ENCODE peak calls at places on chromosomes 12 and 14, in five cellular contexts. One of them, this sample, is unnamed.

GRCh38 chr12:7832059-7832696 is 40.5 kb downstream of the SLC2A14 start:
- DNase-seq in HepG2: peak; percentile 62
- DNase-seq in K562: peak; percentile 37
- DNase-seq in GM12878: no peak
- DNase-seq in HCT116: peak; percentile 32
- DNase-seq in this sample: no peak

GRCh38 chr14:28142400-28143015 is 624.1 kb upstream of the FOXG1 start:
- DNase-seq in HepG2: no peak
- DNase-seq in K562: no peak
- DNase-seq in GM12878: no peak
- DNase-seq in HCT116: no peak
- DNase-seq in this sample: no peak

GRCh38 chr14:65101631-65102440 is 481 bp downstream of the MAX start:
- DNase-seq in HepG2: no peak
- DNase-seq in K562: no peak
- DNase-seq in GM12878: no peak
- DNase-seq in HCT116: no peak
- DNase-seq in this sample: no peak

GRCh38 chr12:31659087-31659942 is at the start of gene ETFBKMT:
- DNase-seq in HepG2: peak; percentile 90
- DNase-seq in K562: peak; percentile 90
- DNase-seq in GM12878: peak; percentile 90
- DNase-seq in HCT116: peak; percentile 93
- DNase-seq in this sample: peak; percentile 73

GRCh38 chr12:25713264-25713663 is 160.2 kb upstream of the LMNTD1 start:
- DNase-seq in HepG2: no peak
- DNase-seq in K562: no peak
- DNase-seq in GM12878: peak; percentile 71
- DNase-seq in HCT116: no peak
- DNase-seq in this sample: no peak

GRCh38 chr14:54593860-54594259 is 26.9 kb downstream of the SAMD4A start:
- DNase-seq in HepG2: no peak
- DNase-seq in K562: no peak
- DNase-seq in GM12878: no peak
- DNase-seq in HCT116: no peak
- DNase-seq in this sample: no peak

GRCh38 chr14:99514552-99515300 is 33.5 kb downstream of the CCNK start:
- DNase-seq in HepG2: no peak
- DNase-seq in K562: no peak
- DNase-seq in GM12878: no peak
- DNase-seq in HCT116: no peak
- DNase-seq in this sample: no peak

GRCh38 chr12:21795648-21796328 is 21.3 kb upstream of the KCNJ8 start:
- DNase-seq in HepG2: no peak
- DNase-seq in K562: no peak
- DNase-seq in GM12878: no peak
- DNase-seq in HCT116: no peak
- DNase-seq in this sample: no peak

GRCh38 chr14:32762886-32763285 is 175.8 kb upstream of the NPAS3 start:
- DNase-seq in HepG2: no peak
- DNase-seq in K562: no peak
- DNase-seq in GM12878: no peak
- DNase-seq in HCT116: no peak
- DNase-seq in this sample: no peak

GRCh38 chr14:100158566-100159106 is 809 bp downstream of the DEGS2 start:
- DNase-seq in HepG2: no peak
- DNase-seq in K562: no peak
- DNase-seq in GM12878: no peak
- DNase-seq in HCT116: no peak
- DNase-seq in this sample: no peak

GRCh38 chr14:67485501-67486095 is 2.9 kb downstream of the TMEM229B start:
- DNase-seq in HepG2: no peak
- DNase-seq in K562: no peak
- DNase-seq in GM12878: no peak
- DNase-seq in HCT116: no peak
- DNase-seq in this sample: no peak

DNA sequence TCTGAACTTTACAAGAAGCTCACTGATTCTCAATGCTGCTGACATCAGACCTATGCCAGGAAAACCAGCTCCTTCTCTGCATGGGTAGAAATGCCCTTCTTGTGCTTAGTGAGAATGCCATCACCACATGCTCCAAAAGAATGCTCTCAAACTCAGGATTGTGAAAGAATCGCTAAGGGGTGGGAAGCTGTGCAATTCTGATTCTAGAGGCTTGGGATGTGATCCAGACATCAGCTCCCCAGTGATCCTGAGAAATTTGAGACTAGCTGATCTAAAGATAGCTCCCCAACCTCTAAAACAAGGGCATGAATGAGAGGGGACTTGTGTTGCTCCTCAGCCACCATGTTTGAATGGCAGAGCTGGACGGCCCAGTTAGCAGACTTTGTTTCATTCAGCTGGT is 113.1 kb downstream of the DPF3 start:
- DNase-seq in HepG2: no peak
- DNase-seq in K562: no peak
- DNase-seq in GM12878: no peak
- DNase-seq in HCT116: no peak
- DNase-seq in this sample: peak; percentile 19
- TF ChIP-seq SRF in HepG2: no peak
- TF ChIP-seq SRF in K562: no peak
- TF ChIP-seq SRF in GM12878: no peak
- TF ChIP-seq SRF in HCT116: no peak
- TF ChIP-seq SRF in this sample: no peak

GRCh38 chr14:36905272-36906046 is 243.8 kb downstream of the PAX9 start:
- DNase-seq in HepG2: no peak
- DNase-seq in K562: no peak
- DNase-seq in GM12878: no peak
- DNase-seq in HCT116: no peak
- DNase-seq in this sample: no peak

DNA sequence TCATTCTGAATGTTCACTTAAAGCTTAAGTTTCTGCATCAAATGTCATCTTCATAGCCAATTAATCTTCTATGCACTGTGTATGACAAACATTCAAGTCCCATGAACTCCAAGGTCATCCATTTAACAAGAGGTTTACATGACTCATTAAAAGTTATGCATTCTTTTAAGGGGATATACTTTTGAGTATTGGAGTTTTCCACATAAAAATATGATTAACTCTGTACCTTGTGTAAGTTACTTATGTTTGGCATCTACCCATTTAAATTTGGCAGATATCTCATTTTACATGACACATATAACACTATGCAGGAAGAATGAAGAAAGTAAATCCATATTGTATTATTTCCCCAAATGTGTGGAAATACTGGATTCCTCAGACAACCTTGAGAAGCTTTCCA is 240.2 kb downstream of the PAX9 start:
- DNase-seq in HepG2: no peak
- DNase-seq in K562: no peak
- DNase-seq in GM12878: no peak
- DNase-seq in HCT116: no peak
- DNase-seq in this sample: no peak
- TF ChIP-seq SRF in HepG2: no peak
- TF ChIP-seq SRF in K562: no peak
- TF ChIP-seq SRF in GM12878: no peak
- TF ChIP-seq SRF in HCT116: no peak
- TF ChIP-seq SRF in this sample: no peak

GRCh38 chr12:115303751-115304309 is 619.9 kb upstream of the TBX3 start:
- DNase-seq in HepG2: no peak
- DNase-seq in K562: no peak
- DNase-seq in GM12878: no peak
- DNase-seq in HCT116: no peak
- DNase-seq in this sample: no peak
- TF ChIP-seq SRF in HepG2: no peak
- TF ChIP-seq SRF in K562: no peak
- TF ChIP-seq SRF in GM12878: no peak
- TF ChIP-seq SRF in HCT116: no peak
- TF ChIP-seq SRF in this sample: no peak

GRCh38 chr14:24137529-24138395 is 1.8 kb downstream of the PSME1 start:
- DNase-seq in HepG2: no peak
- DNase-seq in K562: no peak
- DNase-seq in GM12878: no peak
- DNase-seq in HCT116: no peak
- DNase-seq in this sample: no peak

GRCh38 chr14:24135584-24135833 is 485 bp upstream of the PSME1 start:
- DNase-seq in HepG2: no peak
- DNase-seq in K562: no peak
- DNase-seq in GM12878: no peak
- DNase-seq in HCT116: no peak
- DNase-seq in this sample: no peak

GRCh38 chr14:24136684-24137528 is 912 bp downstream of the PSME1 start:
- DNase-seq in HepG2: no peak
- DNase-seq in K562: no peak
- DNase-seq in GM12878: no peak
- DNase-seq in HCT116: no peak
- DNase-seq in this sample: no peak

GRCh38 chr14:24133730-24134129 is 2.3 kb upstream of the PSME1 start:
- DNase-seq in HepG2: no peak
- DNase-seq in K562: no peak
- DNase-seq in GM12878: no peak
- DNase-seq in HCT116: no peak
- DNase-seq in this sample: no peak

GRCh38 chr14:24135834-24136683 is at the start of gene PSME1:
- DNase-seq in HepG2: peak; percentile 93
- DNase-seq in K562: peak; percentile 91
- DNase-seq in GM12878: peak; percentile 75
- DNase-seq in HCT116: peak; percentile 71
- DNase-seq in this sample: peak; percentile 94
- TF ChIP-seq SRF in HepG2: no peak
- TF ChIP-seq SRF in K562: peak; percentile 62
- TF ChIP-seq SRF in GM12878: no peak
- TF ChIP-seq SRF in HCT116: no peak
- TF ChIP-seq SRF in this sample: no peak

DNA sequence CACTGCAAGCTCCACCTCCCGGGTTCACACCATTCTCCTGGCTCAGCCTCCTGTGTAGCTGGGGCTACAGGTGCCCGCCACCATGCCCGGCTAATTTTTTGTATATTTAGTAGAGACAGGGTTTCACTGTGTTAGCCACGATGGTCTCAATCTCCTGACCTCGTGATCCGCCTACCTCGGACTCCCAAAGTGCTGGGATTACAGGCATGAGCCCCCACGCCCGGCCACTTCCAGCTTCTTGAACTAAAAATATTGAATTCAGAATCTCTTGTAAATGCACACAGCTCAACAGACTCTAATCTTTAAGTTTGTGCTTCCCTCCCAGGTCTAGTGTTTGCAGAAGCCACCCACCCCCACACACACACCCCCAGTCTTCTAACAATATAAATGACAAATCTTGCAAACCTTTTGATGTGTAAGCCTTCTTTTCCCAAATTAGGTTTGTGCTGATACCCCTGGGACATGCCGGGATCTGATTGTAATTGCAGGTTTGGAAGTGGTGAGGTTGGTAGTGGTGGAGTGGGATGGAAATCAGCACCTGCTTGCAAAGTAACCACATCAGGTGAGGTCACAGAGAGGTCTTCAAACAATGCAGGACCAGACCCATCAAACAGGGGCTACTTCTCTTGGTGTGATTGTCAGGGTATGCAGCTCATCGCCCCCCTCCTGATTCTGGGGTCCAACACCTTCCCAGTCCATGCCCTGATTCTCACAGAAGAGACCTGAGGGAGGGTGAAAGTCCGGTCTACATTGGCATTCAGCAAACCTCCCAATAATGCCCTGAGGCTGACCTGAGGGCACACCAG is 51.4 kb upstream of the GPR132 start:
- DNase-seq in HepG2: no peak
- DNase-seq in K562: no peak
- DNase-seq in GM12878: no peak
- DNase-seq in HCT116: no peak
- DNase-seq in this sample: no peak
- TF ChIP-seq SRF in HepG2: no peak
- TF ChIP-seq SRF in K562: no peak
- TF ChIP-seq SRF in GM12878: no peak
- TF ChIP-seq SRF in HCT116: no peak
- TF ChIP-seq SRF in this sample: no peak

GRCh38 chr14:93785423-93785822 is 2.9 kb downstream of the PRIMA1 start:
- DNase-seq in HepG2: no peak
- DNase-seq in K562: no peak
- DNase-seq in GM12878: no peak
- DNase-seq in HCT116: no peak
- DNase-seq in this sample: no peak

GRCh38 chr14:93788307-93788556 is at the start of gene PRIMA1:
- DNase-seq in HepG2: no peak
- DNase-seq in K562: no peak
- DNase-seq in GM12878: no peak
- DNase-seq in HCT116: no peak
- DNase-seq in this sample: no peak

GRCh38 chr14:93789366-93790130 is 1.3 kb upstream of the PRIMA1 start:
- DNase-seq in HepG2: no peak
- DNase-seq in K562: no peak
- DNase-seq in GM12878: no peak
- DNase-seq in HCT116: no peak
- DNase-seq in this sample: peak; percentile 77

GRCh38 chr14:93788557-93789365 is 476 bp upstream of the PRIMA1 start:
- DNase-seq in HepG2: no peak
- DNase-seq in K562: no peak
- DNase-seq in GM12878: no peak
- DNase-seq in HCT116: no peak
- DNase-seq in this sample: peak; percentile 74

GRCh38 chr14:93787465-93788306 is 599 bp downstream of the PRIMA1 start:
- DNase-seq in HepG2: no peak
- DNase-seq in K562: no peak
- DNase-seq in GM12878: no peak
- DNase-seq in HCT116: no peak
- DNase-seq in this sample: no peak
- TF ChIP-seq SRF in HepG2: no peak
- TF ChIP-seq SRF in K562: no peak
- TF ChIP-seq SRF in GM12878: no peak
- TF ChIP-seq SRF in HCT116: no peak
- TF ChIP-seq SRF in this sample: no peak

DNA sequence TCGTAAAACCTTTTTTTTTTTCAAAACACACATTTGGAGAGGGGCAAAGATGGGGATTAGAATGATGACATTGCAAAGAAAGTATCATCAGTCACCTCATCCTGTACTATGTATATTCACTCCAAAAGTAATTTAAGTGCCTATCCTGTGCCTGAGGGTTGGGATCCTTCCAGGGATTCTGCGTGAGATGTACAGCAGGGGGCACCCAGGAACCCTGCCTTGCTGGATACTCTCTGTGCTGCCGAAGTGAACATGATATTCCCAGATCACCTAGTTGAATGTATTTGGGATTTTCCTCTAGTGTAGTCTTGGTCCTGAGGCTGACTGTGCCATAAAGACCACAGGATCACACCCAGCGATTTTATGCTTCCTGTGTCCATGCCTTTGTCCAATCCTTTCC is 372.7 kb downstream of the IPO8 start:
- DNase-seq in HepG2: no peak
- DNase-seq in K562: no peak
- DNase-seq in GM12878: no peak
- DNase-seq in HCT116: no peak
- DNase-seq in this sample: no peak
- TF ChIP-seq SRF in HepG2: no peak
- TF ChIP-seq SRF in K562: no peak
- TF ChIP-seq SRF in GM12878: no peak
- TF ChIP-seq SRF in HCT116: no peak
- TF ChIP-seq SRF in this sample: no peak

This sample was measured in H1.